ENCODE peak calls at places on chromosome 13, in four cellular contexts. O is upper lobe of left lung, Z is breast epithelium, R is esophagus squamous epithelium. W is an unnamed sample. For H3K36me3 and H3K4me1, the result is how much of the 10 kb centered on the place peaks cover.

GRCh38 chr13:98873377-98874028 is 104.4 kb downstream of the DOCK9 start:
- DNase-seq in O (no peak), Z (no peak), R (no peak), W (no peak)

GRCh38 chr13:48950507-48950886 is 25.2 kb upstream of the FNDC3A start:
- DNase-seq in O (no peak), Z (no peak), R (no peak), W (no peak)

GRCh38 chr13:74251778-74252519 is 117.7 kb upstream of the KLF12 start:
- DNase-seq in O (no peak), Z (no peak), R (no peak), W (no peak)

GRCh38 chr13:73195091-73195490 is 136.3 kb downstream of the KLF5 start:
- DNase-seq in O (no peak), Z (no peak), R (no peak), W (no peak)

GRCh38 chr13:19890030-19890429 is 26.6 kb upstream of the ZMYM5 start:
- DNase-seq in O (no peak), Z (no peak), R (no peak), W (no peak)

GRCh38 chr13:45863716-45864590 is 12.4 kb upstream of the SIAH3 start:
- DNase-seq in O (no peak), Z (no peak), R (no peak), W (no peak)

GRCh38 chr13:66940113-66940512 is 290.0 kb downstream of the PCDH9 start:
- DNase-seq in O (no peak), Z (no peak), R (no peak), W (no peak)

GRCh38 chr13:112325941-112326645 is 50.1 kb upstream of the SPACA7 start:
- DNase-seq in O (peak), Z (no peak), R (no peak), W (no peak)

GRCh38 chr13:113456116-113456702 is 2.9 kb upstream of the ADPRHL1 start:
- DNase-seq in O (no peak), Z (no peak), R (no peak), W (no peak)

GRCh38 chr13:86633346-86633745 is 834.1 kb upstream of the SLITRK6 start:
- DNase-seq in O (no peak), Z (no peak), R (no peak), W (no peak)

GRCh38 chr13:100434010-100434763 is 154.4 kb downstream of the GGACT start:
- DNase-seq in O (no peak), Z (no peak), R (no peak), W (no peak)

GRCh38 chr13:31051999-31052398 is 109.7 kb downstream of the HSPH1 start:
- DNase-seq in O (no peak), Z (no peak), R (no peak), W (no peak)

GRCh38 chr13:46640843-46641242 is 87.9 kb downstream of the LRCH1 start:
- DNase-seq in O (no peak), Z (no peak), R (no peak), W (no peak)

GRCh38 chr13:76019421-76020044 is 383.4 kb downstream of the LMO7 start:
- DNase-seq in O (peak), Z (no peak), R (no peak), W (no peak)

GRCh38 chr13:66071608-66072007 is 1158.5 kb downstream of the PCDH9 start:
- DNase-seq in O (no peak), Z (no peak), R (no peak), W (no peak)

DNA sequence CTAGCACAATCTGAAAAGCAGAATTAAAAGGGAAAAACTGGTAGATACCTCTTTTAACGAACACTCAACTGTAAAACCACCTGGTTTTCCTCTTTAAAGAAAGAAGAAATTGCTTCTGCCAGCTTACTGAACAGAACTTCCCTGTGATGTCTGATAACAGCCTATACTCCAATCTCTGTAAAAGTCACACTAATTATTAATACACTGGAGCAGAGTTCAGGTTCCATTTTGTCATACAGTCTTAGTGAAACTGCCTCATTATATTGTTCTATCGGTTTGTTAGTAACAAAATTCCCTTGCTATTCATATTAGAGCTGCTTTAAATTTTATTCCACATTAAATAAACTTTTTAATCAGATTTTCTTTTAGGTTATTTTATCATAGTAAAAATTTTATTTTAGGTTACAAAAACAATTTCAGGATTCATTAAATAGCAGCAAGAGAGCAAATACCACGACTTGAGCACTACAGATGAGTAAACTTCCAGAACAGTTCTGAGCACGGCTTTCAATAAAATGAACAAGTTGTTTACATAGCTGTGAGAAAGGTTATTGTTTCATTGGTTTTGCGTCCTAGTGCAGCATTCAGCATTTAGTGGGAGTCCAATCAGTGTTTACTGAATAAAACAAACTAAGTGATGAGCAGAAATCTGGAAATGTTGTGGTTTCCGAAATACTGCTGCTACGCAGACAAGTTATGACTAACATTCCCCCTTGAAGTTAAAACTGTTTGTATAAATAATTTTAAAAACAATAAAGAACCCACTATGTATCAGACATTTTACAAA is 251.3 kb upstream of the STARD13 start:
- DNase-seq in O (no peak), Z (no peak), R (no peak), W (no peak)
- TF ChIP-seq POLR2A in O (no peak), Z (no peak), R (no peak), W (no peak)

GRCh38 chr13:79320433-79320832 is 85.6 kb downstream of the RBM26 start:
- DNase-seq in O (no peak), Z (no peak), R (no peak), W (no peak)
- H3K36me3 ChIP-seq in O (under half), Z (under half), R (half or more), W (half or more)

GRCh38 chr13:33231339-33231738 is 54.2 kb downstream of the STARD13 start:
- DNase-seq in O (no peak), Z (no peak), R (no peak), W (no peak)

GRCh38 chr13:33235078-33235477 is 50.5 kb downstream of the STARD13 start:
- DNase-seq in O (no peak), Z (no peak), R (no peak), W (no peak)

GRCh38 chr13:33230178-33230881 is 55.2 kb downstream of the STARD13 start:
- DNase-seq in O (no peak), Z (no peak), R (no peak), W (no peak)

GRCh38 chr13:33233547-33233946 is 52.0 kb downstream of the STARD13 start:
- DNase-seq in O (peak), Z (no peak), R (no peak), W (no peak)

GRCh38 chr13:33232883-33233282 is 52.7 kb downstream of the STARD13 start:
- DNase-seq in O (no peak), Z (no peak), R (no peak), W (no peak)
- H3K4me1 ChIP-seq in O (under half), Z (under half), R (under half), W (under half)

GRCh38 chr13:21297452-21297851 is 121.0 kb downstream of the MRPL57 start:
- DNase-seq in O (no peak), Z (no peak), R (no peak), W (no peak)

DNA sequence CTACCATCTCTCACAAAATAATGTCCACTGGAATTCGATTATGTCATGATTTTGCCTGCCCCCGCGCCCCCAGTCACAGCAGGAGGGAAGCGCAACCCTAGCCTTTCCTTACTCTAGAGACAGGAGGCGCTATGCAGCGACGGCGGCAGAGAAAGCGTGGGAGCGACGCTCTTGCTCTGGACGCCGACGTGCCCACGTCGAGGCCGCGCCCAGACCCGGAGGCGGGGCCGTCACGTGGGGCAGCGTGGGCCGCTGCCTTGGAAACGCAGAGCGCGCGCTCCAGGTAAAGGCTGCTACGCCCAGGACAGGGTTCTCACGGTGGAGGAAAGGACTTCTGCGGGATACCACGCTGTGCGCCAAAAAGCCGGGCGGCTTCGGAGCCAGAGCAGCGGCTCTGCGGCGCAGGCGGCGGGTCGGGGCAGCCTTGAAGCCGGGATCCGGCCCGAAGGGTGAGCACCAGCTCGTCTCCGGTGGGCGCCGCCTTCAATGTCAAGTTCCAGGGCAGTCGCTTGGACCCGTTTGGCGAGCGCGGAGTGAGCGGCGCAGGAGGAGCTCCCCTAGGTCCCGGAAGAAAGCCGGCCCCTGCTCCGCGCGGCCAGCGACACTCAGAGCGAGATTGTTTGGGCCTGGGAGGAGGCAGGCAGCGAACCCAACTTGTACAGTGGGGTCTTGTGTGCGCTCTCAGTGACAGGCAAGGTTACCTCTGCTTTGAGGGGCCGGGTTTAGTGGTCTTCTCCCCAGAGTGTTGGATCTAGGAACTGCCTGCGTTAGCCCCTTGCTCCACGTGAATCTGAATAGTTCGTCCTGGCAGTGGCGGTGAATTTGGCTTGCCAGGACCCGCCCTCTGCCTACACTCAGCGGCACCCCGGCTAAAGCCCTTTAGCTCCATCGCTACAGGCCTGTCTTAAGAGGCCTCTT is 121.7 kb downstream of the MRPL57 start:
- DNase-seq in O (peak), Z (peak), R (peak), W (peak)
- TF ChIP-seq POLR2A in O (peak), Z (no peak), R (peak), W (no peak)